ENCODE peak calls at places on chromosome 3, in ten cellular contexts. C, D, U, L, Z, B, K, J, X and N are unnamed samples.

GRCh38 chr3:159872374-159873109 is 116.1 kb upstream of the IL12A start:
- DNase-seq in L (no peak), Z (no peak), K (no peak), D (no peak), B (peak), J (no peak), C (no peak), X (peak), U (no peak), N (no peak)

GRCh38 chr3:152328841-152329240 is 60.1 kb downstream of the MBNL1 start:
- DNase-seq in Z (no peak), U (no peak), K (no peak), J (no peak), D (no peak), L (no peak), X (peak), C (no peak), B (peak), N (no peak)

GRCh38 chr3:23170306-23170705 is 32.8 kb upstream of the UBE2E2 start:
- DNase-seq in U (no peak), D (no peak), C (no peak), L (no peak), Z (no peak), K (no peak), X (no peak), J (no peak), B (no peak), N (no peak)

GRCh38 chr3:107106316-107106715 is 270.9 kb upstream of the CCDC54 start:
- DNase-seq in U (no peak), X (peak), L (no peak), D (no peak), K (no peak), B (peak), Z (no peak), J (no peak), C (no peak), N (no peak)

GRCh38 chr3:46538803-46539442 is 27.2 kb downstream of the LRRC2 start:
- DNase-seq in X (no peak), U (peak), K (no peak), Z (peak), L (no peak), C (no peak), D (peak), B (no peak), J (peak), N (no peak)

GRCh38 chr3:43062556-43063040 is 43.3 kb downstream of the POMGNT2 start:
- DNase-seq in J (no peak), B (no peak), L (no peak), C (no peak), D (no peak), K (no peak), X (no peak), U (no peak), Z (no peak), N (peak)

GRCh38 chr3:139537325-139537724 is 2.2 kb downstream of the RBP1 start:
- DNase-seq in U (peak), X (no peak), D (no peak), B (peak), C (no peak), J (no peak), Z (no peak), L (no peak), K (no peak), N (no peak)

GRCh38 chr3:69094467-69095205 is 9.9 kb downstream of the ARL6IP5 start:
- DNase-seq in X (no peak), K (no peak), U (peak), D (no peak), J (no peak), L (no peak), B (no peak), Z (no peak), C (no peak), N (no peak)

GRCh38 chr3:21390136-21390535 is 360.9 kb downstream of the ZNF385D start:
- DNase-seq in U (no peak), X (no peak), D (no peak), C (no peak), J (no peak), K (no peak), L (no peak), Z (no peak), B (no peak), N (no peak)

GRCh38 chr3:11720220-11721113 is 76.8 kb upstream of the VGLL4 start:
- DNase-seq in Z (peak), L (peak), K (peak), X (peak), U (peak), J (no peak), D (no peak), B (peak), C (peak), N (peak)

GRCh38 chr3:38332202-38332601 is 14.4 kb upstream of the XYLB start:
- DNase-seq in Z (no peak), U (no peak), X (no peak), B (no peak), D (no peak), K (no peak), L (no peak), C (no peak), J (no peak), N (no peak)

DNA sequence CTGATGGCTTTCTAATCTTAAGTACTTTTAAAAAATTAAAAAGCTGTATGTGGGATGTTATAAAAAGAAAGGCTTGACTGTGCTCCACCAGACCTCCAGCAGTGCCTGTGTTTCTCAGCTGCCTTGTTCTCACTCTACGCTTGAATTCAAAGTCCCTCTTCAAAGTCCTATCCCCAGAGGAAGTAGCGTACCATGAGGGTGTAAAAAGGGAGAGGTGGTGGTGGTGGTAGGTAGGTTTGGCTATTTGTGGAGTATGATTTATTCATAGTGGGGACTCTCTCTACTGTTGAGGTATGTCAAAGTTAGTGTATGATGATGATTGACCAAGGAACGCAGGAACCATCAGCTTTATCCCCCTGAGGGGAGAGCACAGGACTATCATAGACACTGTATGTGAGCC is 137.9 kb downstream of the GHSR start:
- DNase-seq in X (no peak), C (no peak), J (no peak), L (no peak), K (no peak), U (no peak), D (no peak), Z (no peak), B (no peak), N (no peak)
- TF ChIP-seq POLR2A in X (no peak), C (no peak), J (no peak), L (no peak), K (no peak), U (no peak), D (no peak), Z (no peak), B (no peak), N (no peak)

GRCh38 chr3:133588784-133589465 is 15.4 kb downstream of the CDV3 start:
- DNase-seq in Z (no peak), B (no peak), K (no peak), X (no peak), C (no peak), L (no peak), U (no peak), J (no peak), D (no peak), N (no peak)

GRCh38 chr3:133588035-133588434 is 14.5 kb downstream of the CDV3 start:
- DNase-seq in B (no peak), C (no peak), U (no peak), D (no peak), L (no peak), Z (no peak), K (no peak), X (no peak), J (no peak), N (no peak)

GRCh38 chr3:133578548-133579191 is 5.2 kb downstream of the CDV3 start:
- DNase-seq in J (no peak), B (peak), D (no peak), L (no peak), K (no peak), X (peak), Z (no peak), U (no peak), C (no peak), N (no peak)

GRCh38 chr3:133583396-133583795 is 9.9 kb downstream of the CDV3 start:
- DNase-seq in U (no peak), L (no peak), K (no peak), B (no peak), X (no peak), J (no peak), C (no peak), D (no peak), Z (no peak), N (no peak)
- TF ChIP-seq POLR2A in U (no peak), L (no peak), K (no peak), B (no peak), X (no peak), J (no peak), C (no peak), D (no peak), Z (no peak), N (no peak)

DNA sequence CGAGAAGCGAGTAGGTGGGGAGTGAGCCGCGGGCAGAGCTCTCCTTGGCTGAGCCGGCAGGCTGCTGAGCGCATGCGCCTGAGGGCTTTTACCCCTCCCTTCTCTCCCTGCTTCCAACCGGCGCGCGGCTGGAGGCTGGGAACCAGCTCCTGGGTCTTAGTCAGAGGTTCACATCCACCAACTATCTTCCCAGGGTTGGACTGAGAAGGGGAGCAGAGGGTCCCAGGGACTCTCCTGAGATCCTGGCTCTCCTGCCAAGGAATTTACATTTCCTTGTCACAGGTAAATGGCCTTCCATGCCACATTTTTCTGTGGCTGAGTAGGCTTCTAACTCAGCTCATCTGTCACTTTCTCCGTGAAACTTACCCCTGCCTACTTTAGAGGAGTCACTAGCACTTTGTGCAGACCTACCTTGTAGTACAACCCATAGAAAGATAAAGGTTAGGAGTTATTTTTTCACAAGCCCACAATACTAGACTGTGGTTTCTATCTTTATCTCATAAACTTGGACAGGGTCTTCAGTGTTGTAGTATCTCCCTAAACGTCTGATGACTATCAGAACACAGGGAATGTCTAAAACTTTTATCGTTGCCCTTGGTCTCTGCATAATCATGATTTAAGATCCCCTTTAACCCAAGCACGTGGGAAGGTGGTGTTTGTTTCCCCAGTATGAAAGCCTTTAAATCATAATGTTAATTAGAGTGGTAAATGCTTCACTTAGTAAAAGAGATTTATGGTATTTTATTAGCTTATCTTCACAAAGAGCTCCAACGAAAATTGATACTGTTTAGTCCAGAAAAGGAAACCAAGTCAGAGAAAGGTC is 617 bp upstream of the TBC1D5 start:
- DNase-seq in X (peak), B (no peak), D (no peak), J (no peak), L (no peak), K (no peak), Z (no peak), C (no peak), U (peak), N (no peak)
- TF ChIP-seq POLR2A in X (peak), B (peak), D (no peak), J (peak), L (no peak), K (peak), Z (no peak), C (peak), U (no peak), N (peak)

DNA sequence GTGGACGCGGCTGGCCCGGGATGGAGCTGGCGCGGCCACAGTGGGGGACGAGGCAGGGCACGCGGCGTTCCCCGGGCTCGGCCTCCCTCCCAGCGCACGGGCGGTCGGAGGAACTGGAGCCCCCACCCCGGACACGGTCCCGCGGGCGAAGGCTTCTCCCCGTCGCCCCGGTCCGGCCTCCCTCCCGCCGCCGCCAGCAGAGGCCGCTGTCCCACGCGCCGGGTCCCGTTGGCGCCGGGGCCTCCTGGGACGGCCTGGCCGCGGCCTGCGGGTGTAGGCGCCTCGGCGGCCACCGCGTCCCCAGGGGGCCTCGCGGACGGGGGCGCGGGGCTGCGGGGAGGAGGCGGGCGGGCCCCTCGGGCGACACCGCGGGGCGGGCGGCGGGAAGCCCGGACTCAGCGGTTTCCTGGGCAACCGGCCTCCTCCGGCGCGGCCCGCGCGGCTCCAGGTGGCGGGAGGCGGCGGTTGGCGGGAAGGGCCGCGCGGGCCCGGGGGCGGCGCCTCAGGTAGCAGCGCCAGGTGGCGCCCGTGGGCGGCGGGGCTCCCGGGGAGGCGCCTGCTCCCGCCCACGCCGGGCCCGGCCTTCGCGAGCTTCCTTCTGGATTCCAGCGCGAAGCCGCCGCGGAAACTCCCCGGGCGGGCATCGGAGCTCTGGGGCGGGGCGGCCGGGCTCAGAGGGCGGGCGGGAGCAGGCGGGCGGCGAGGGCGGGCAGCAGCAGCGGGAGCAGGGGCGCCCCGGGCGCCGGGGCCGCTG is 26.7 kb downstream of the MELTF start:
- DNase-seq in K (peak), U (peak), Z (no peak), D (no peak), J (no peak), B (peak), X (peak), L (peak), C (peak), N (peak)
- TF ChIP-seq POLR2A in K (no peak), U (peak), Z (no peak), D (no peak), J (peak), B (no peak), X (no peak), L (no peak), C (no peak), N (no peak)

DNA sequence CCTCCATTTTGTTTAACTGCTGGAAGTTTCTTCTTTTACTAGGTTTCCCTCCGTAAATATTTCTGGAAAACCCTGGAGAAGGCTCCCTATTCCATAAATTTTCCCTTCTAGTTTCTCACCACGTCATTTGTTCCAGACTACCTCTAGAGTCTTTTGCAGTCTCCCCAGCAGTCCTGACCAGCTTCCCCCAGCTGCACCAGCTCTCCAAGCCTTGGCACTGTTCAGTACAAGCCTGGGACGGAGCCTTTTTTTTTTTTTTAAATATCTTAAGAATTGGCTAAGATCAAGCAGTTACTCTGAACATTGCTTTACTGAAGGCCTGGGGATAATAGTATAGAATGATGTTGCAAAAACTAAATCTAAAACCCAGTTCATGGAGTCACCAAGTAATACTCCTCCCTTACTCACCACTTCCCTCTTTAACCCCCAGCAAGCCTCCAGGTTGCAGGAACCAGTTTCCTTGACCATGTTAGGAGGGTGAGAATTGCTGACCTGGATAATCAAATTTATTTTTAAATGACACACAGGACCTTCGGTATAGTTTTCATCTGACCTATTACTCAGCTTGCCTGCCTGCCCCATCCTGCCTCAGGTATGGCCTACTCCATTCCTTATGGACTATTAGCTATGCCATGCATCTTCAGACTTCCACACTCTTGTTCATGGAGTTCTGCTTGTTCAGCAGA is 723 bp downstream of the RTP4 start:
- DNase-seq in J (no peak), U (no peak), D (no peak), L (no peak), Z (no peak), X (no peak), K (no peak), C (no peak), B (no peak), N (no peak)
- TF ChIP-seq POLR2A in J (no peak), U (no peak), D (no peak), L (no peak), Z (no peak), X (no peak), K (no peak), C (no peak), B (no peak), N (no peak)